ENCODE peak calls at places on chromosomes 13 and 19, in seven cellular contexts. S, V, J, M, C, Q and H are unnamed samples.

GRCh38 chr19:56106397-56106849 is 14.7 kb downstream of the ZNF787 start:
- DNase-seq in S (no peak), V (no peak), J (no peak), M (no peak), C (no peak), Q (no peak), H (no peak)

GRCh38 chr13:83377486-83377885 is 504.8 kb downstream of the SLITRK1 start:
- DNase-seq in S (no peak), V (no peak), J (peak; percentile 15), M (no peak), C (no peak), Q (no peak), H (no peak)

GRCh38 chr13:104297075-104297474 is 1230.9 kb upstream of the SLC10A2 start:
- DNase-seq in S (no peak), V (no peak), J (no peak), M (no peak), C (no peak), Q (no peak), H (no peak)

GRCh38 chr13:24348385-24348784 is 39.0 kb downstream of the C1QTNF9 start:
- DNase-seq in S (no peak), V (no peak), J (no peak), M (no peak), C (no peak), Q (no peak), H (no peak)

GRCh38 chr19:46466536-46467199 is 4.7 kb downstream of the PNMA8A start:
- DNase-seq in S (no peak), V (peak; percentile 38), J (peak; percentile 84), M (no peak), C (peak; percentile 22), Q (peak; percentile 69), H (peak; percentile 75)

GRCh38 chr19:3771033-3771905 is 759 bp downstream of the RAX2 start:
- DNase-seq in S (no peak), V (no peak), J (no peak), M (no peak), C (no peak), Q (no peak), H (no peak)

GRCh38 chr19:12913871-12914690 is 5.0 kb downstream of the SYCE2 start:
- DNase-seq in S (no peak), V (no peak), J (peak; percentile 12), M (peak; percentile 43), C (peak; percentile 60), Q (no peak), H (no peak)

GRCh38 chr13:25733061-25733491 is 318.7 kb downstream of the SHISA2 start:
- DNase-seq in S (no peak), V (no peak), J (no peak), M (no peak), C (no peak), Q (no peak), H (no peak)

GRCh38 chr13:59494560-59494970 is 669.2 kb downstream of the DIAPH3 start:
- DNase-seq in S (no peak), V (no peak), J (peak; percentile 26), M (no peak), C (no peak), Q (peak; percentile 25), H (no peak)

GRCh38 chr19:14102756-14103155 is 12.2 kb upstream of the SAMD1 start:
- DNase-seq in S (no peak), V (no peak), J (no peak), M (no peak), C (no peak), Q (no peak), H (no peak)

GRCh38 chr19:33468361-33469170 is 53.0 kb downstream of the PEPD start:
- DNase-seq in S (no peak), V (no peak), J (peak; percentile 10), M (no peak), C (no peak), Q (peak; percentile 66), H (no peak)

GRCh38 chr13:43757266-43757665 is 29.5 kb downstream of the ENOX1 start:
- DNase-seq in S (no peak), V (no peak), J (no peak), M (no peak), C (peak; percentile 3), Q (no peak), H (no peak)

GRCh38 chr19:10871711-10872550 is 578 bp downstream of the CARM1 start:
- DNase-seq in S (no peak), V (peak; percentile 62), J (no peak), M (peak; percentile 53), C (peak; percentile 51), Q (peak; percentile 56), H (peak; percentile 81)

GRCh38 chr13:49497272-49497671 is 1.5 kb downstream of the PHF11 start:
- DNase-seq in S (no peak), V (no peak), J (no peak), M (no peak), C (peak; percentile 16), Q (no peak), H (no peak)

GRCh38 chr19:32630338-32630737 is 44.6 kb downstream of the ANKRD27 start:
- DNase-seq in S (no peak), V (no peak), J (no peak), M (no peak), C (no peak), Q (no peak), H (no peak)

GRCh38 chr13:32955881-32956594 is 60.2 kb upstream of the KL start:
- DNase-seq in S (no peak), V (no peak), J (no peak), M (no peak), C (no peak), Q (no peak), H (no peak)

GRCh38 chr19:16071072-16071691 is 5.1 kb upstream of the TPM4 start:
- DNase-seq in S (no peak), V (no peak), J (no peak), M (no peak), C (no peak), Q (no peak), H (no peak)

GRCh38 chr19:49338691-49339363 is 3.6 kb downstream of the CD37 start:
- DNase-seq in S (peak; percentile 78), V (peak; percentile 85), J (no peak), M (peak; percentile 36), C (peak; percentile 68), Q (peak; percentile 85), H (peak; percentile 57)

GRCh38 chr13:38002596-38002995 is 133.0 kb upstream of the TRPC4 start:
- DNase-seq in S (no peak), V (no peak), J (no peak), M (peak; percentile 82), C (no peak), Q (no peak), H (no peak)

GRCh38 chr13:68023838-68024581 is 793.9 kb upstream of the PCDH9 start:
- DNase-seq in S (no peak), V (no peak), J (no peak), M (no peak), C (no peak), Q (no peak), H (no peak)

GRCh38 chr13:111215081-111216047 is 100.3 kb downstream of the ARHGEF7 start:
- DNase-seq in S (no peak), V (no peak), J (no peak), M (no peak), C (no peak), Q (no peak), H (peak; percentile 35)

GRCh38 chr13:25529425-25529824 is 157.7 kb downstream of the ATP8A2 start:
- DNase-seq in S (no peak), V (no peak), J (no peak), M (no peak), C (no peak), Q (no peak), H (no peak)